ENCODE peak calls at places on chromosomes 13 and 19, in six cellular contexts. C is mesendoderm, Z is IMR-90, T is mesenchymal stem cell, N is H9, E is trophoblast cell. F is an unnamed sample.

GRCh38 chr19:3362217-3362907 is 4.0 kb upstream of the NFIC start:
- DNase-seq in C (no peak), Z (no peak), T (no peak), N (no peak), E (no peak), F (no peak)

GRCh38 chr19:28956971-28957370 is 256.0 kb downstream of the UQCRFS1 start:
- DNase-seq in C (no peak), Z (no peak), T (no peak), N (no peak), E (peak), F (no peak)

GRCh38 chr13:53411443-53411842 is 382.8 kb downstream of the OLFM4 start:
- DNase-seq in C (peak), Z (no peak), T (no peak), N (no peak), E (no peak), F (no peak)

GRCh38 chr13:77323858-77324257 is 3.0 kb downstream of the MYCBP2 start:
- DNase-seq in C (no peak), Z (no peak), T (no peak), N (no peak), E (no peak), F (no peak)

GRCh38 chr19:12995596-12996541 is 594 bp downstream of the NFIX start:
- DNase-seq in C (no peak), Z (peak), T (peak), N (no peak), E (no peak), F (no peak)

GRCh38 chr19:48632692-48633147 is 4.5 kb downstream of the DBP start:
- DNase-seq in C (no peak), Z (peak), T (no peak), N (no peak), E (no peak), F (no peak)

GRCh38 chr19:16288544-16288943 is 36.1 kb upstream of the KLF2 start:
- DNase-seq in C (no peak), Z (peak), T (peak), N (no peak), E (no peak), F (no peak)

GRCh38 chr13:98451676-98452105 is 125.2 kb downstream of the STK24 start:
- DNase-seq in C (no peak), Z (peak), T (no peak), N (no peak), E (no peak), F (no peak)

GRCh38 chr19:49775742-49776370 is 9.1 kb downstream of the AP2A1 start:
- DNase-seq in C (no peak), Z (no peak), T (no peak), N (no peak), E (peak), F (no peak)

GRCh38 chr19:34925278-34925855 is 1.3 kb upstream of the ZNF30 start:
- DNase-seq in C (no peak), Z (no peak), T (no peak), N (no peak), E (no peak), F (no peak)

GRCh38 chr13:30847697-30848307 is 58.3 kb upstream of the MEDAG start:
- DNase-seq in C (no peak), Z (peak), T (peak), N (no peak), E (no peak), F (no peak)

GRCh38 chr13:99542788-99543406 is 41.6 kb downstream of the TM9SF2 start:
- DNase-seq in C (no peak), Z (no peak), T (no peak), N (no peak), E (no peak), F (no peak)

GRCh38 chr13:22040810-22041364 is 370.0 kb downstream of the FGF9 start:
- DNase-seq in C (peak), Z (no peak), T (peak), N (peak), E (peak), F (no peak)

GRCh38 chr19:45097776-45098520 is 5.0 kb downstream of the PPP1R37 start:
- DNase-seq in C (peak), Z (peak), T (peak), N (no peak), E (peak), F (no peak)

GRCh38 chr13:33111414-33112110 is 95.3 kb downstream of the KL start:
- DNase-seq in C (no peak), Z (peak), T (no peak), N (no peak), E (no peak), F (no peak)

GRCh38 chr19:17618281-17618903 is 62.9 kb downstream of the COLGALT1 start:
- DNase-seq in C (no peak), Z (no peak), T (no peak), N (no peak), E (no peak), F (no peak)

GRCh38 chr13:55553736-55554135 is 1587.0 kb upstream of the PRR20A start:
- DNase-seq in C (no peak), Z (no peak), T (no peak), N (no peak), E (no peak), F (no peak)

GRCh38 chr19:8004723-8005513 is 523 bp downstream of the ELAVL1 start:
- DNase-seq in C (peak), Z (peak), T (peak), N (no peak), E (peak), F (no peak)

GRCh38 chr19:3035542-3036118 is 6.5 kb upstream of the TLE2 start:
- DNase-seq in C (peak), Z (peak), T (peak), N (peak), E (peak), F (peak)

GRCh38 chr19:6362351-6362801 is 1.0 kb downstream of the CLPP start:
- DNase-seq in C (no peak), Z (no peak), T (peak), N (no peak), E (peak), F (no peak)

DNA sequence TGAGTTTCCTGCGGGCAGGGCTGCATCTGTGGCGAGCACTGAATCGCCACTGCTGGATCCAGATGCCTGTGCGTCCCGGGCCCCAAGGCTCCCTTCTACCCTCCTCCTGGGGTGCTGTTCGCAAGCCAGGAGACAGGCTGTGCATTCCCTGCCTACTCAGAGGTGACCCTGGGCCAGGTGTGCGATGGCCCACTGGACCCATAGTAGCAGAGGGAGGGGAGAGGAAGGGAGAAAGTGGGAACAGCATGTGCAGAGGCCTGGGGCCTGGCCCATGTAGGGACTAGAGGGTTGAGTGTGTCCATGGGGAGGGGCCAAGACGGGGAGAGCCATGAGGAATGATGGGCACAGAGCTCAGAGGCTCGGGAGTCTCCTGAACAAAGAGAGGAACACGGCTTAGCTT is 27.3 kb downstream of the CARM1 start:
- DNase-seq in C (no peak), Z (no peak), T (no peak), N (no peak), E (no peak), F (no peak)
- H2BK5ac ChIP-seq in C (no peak), Z (no peak), T (no peak), N (no peak), E (no peak), F (no peak)

GRCh38 chr13:87311165-87311564 is 360.0 kb upstream of the SLITRK5 start:
- DNase-seq in C (no peak), Z (no peak), T (peak), N (no peak), E (no peak), F (no peak)
- H2BK5ac ChIP-seq in C (no peak), Z (no peak), T (no peak), N (no peak), E (no peak), F (no peak)

DNA sequence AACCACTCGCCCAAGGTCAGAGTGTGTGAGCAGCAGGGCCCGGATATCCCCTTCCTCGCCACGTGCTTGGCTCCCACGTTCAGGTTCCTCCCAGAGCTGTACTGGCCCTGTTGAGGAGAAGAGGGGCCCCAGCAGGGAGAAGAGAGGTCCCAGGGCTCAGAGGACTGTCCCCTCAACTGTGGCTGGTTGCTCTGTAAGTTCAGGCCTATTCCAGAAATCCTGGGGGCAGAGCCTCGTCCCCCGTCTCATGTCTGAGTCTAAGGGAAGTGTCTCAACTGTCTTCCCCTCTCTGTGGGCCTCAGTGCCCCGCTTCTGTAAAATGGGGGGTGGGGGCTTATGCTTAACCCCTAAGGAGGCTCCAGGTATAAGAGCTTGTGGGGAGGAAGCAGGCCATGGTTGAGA is 3.9 kb downstream of the PPP5C start:
- DNase-seq in C (no peak), Z (no peak), T (no peak), N (no peak), E (no peak), F (no peak)
- H2BK5ac ChIP-seq in C (no peak), Z (no peak), T (no peak), N (no peak), E (no peak), F (no peak)

GRCh38 chr19:51439021-51439465 is 19.2 kb downstream of the SIGLEC8 start:
- DNase-seq in C (peak), Z (no peak), T (no peak), N (peak), E (no peak), F (no peak)
- H2BK5ac ChIP-seq in C (no peak), Z (no peak), T (no peak), N (no peak), E (no peak), F (no peak)

GRCh38 chr19:18682807-18683108 is 722 bp upstream of the CRTC1 start:
- DNase-seq in C (no peak), Z (no peak), T (no peak), N (no peak), E (no peak), F (no peak)
- H2BK5ac ChIP-seq in C (no peak), Z (peak), T (no peak), N (no peak), E (peak), F (peak)

GRCh38 chr19:46731584-46731983 is 14.3 kb upstream of the FKRP start:
- DNase-seq in C (no peak), Z (no peak), T (peak), N (no peak), E (no peak), F (no peak)
- H2BK5ac ChIP-seq in C (no peak), Z (no peak), T (no peak), N (no peak), E (no peak), F (no peak)

DNA sequence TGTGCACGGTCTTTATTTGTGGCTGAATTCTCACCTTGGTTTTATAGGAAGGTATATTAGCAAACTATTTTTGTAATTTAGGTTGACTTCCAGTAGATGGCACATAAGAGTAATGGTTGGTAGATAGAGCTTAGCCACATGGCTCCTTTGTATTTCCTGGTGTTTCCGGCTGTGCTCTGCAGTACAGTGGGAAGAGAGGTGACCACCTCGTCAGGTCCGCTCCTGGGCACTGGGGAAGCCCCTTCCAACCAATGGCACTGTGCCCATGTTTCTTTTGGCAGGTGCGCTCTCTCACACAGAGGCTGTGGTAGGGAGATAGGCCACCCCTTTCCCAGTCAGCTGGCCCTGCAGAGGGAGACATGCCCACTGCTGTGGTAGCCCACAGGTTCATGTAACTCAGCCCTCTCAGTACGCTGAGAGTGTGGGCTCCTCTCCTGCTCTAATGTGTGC is 74.3 kb upstream of the ATP12A start:
- DNase-seq in C (peak), Z (peak), T (peak), N (no peak), E (peak), F (no peak)
- H2BK5ac ChIP-seq in C (no peak), Z (no peak), T (no peak), N (no peak), E (no peak), F (no peak)

GRCh38 chr19:38209152-38209551 is 14.9 kb downstream of the DPF1 start:
- DNase-seq in C (no peak), Z (no peak), T (no peak), N (peak), E (no peak), F (no peak)
- H2BK5ac ChIP-seq in C (no peak), Z (no peak), T (no peak), N (no peak), E (no peak), F (no peak)